ENCODE peak calls at places on chromosomes 3 and 15, in nine cellular contexts. R is MM.1S; D is activated CD4-positive, alpha-beta T cell treated with anti-CD3 and anti-CD28 coated beads for 1 hour; X is nephron progenitor cell; N is glomerular endothelial cell; J is left cardiac atrium; C is natural killer cell; P is GM12878; U is NCI-H1092 treated with DMSO at 0.1 percent for 48 hours. M is an unnamed sample.

GRCh38 chr3:35677797-35678196 is 38.5 kb downstream of the ARPP21 start:
- DNase-seq in R (no peak), D (no peak), X (no peak), N (no peak), J (no peak), C (no peak), P (no peak), U (no peak), M (no peak)

GRCh38 chr3:46378426-46378942 is 7.7 kb downstream of the CCR5 start:
- DNase-seq in R (peak), D (peak), X (peak), N (no peak), J (peak), C (peak), P (no peak), U (no peak), M (peak)

GRCh38 chr15:69032703-69033373 is 18.3 kb downstream of the NOX5 start:
- DNase-seq in R (no peak), D (no peak), X (no peak), N (no peak), J (no peak), C (no peak), P (no peak), U (no peak), M (no peak)

GRCh38 chr3:186025161-186025560 is 83.7 kb downstream of the ETV5 start:
- DNase-seq in R (no peak), D (no peak), X (no peak), N (no peak), J (no peak), C (no peak), P (no peak), U (no peak), M (no peak)

GRCh38 chr15:67857220-67857619 is 17.4 kb upstream of the RNU6-1 start:
- DNase-seq in R (no peak), D (no peak), X (no peak), N (no peak), J (no peak), C (no peak), P (no peak), U (no peak), M (no peak)

GRCh38 chr3:102006812-102007485 is 157.6 kb downstream of the NFKBIZ start:
- DNase-seq in R (no peak), D (no peak), X (no peak), N (peak), J (peak), C (no peak), P (no peak), U (peak), M (no peak)

GRCh38 chr3:188533612-188534357 is 379.8 kb downstream of the LPP start:
- DNase-seq in R (no peak), D (no peak), X (no peak), N (no peak), J (no peak), C (no peak), P (no peak), U (no peak), M (no peak)

GRCh38 chr3:108153451-108153981 is 62.7 kb upstream of the CD47 start:
- DNase-seq in R (peak), D (no peak), X (no peak), N (peak), J (no peak), C (no peak), P (no peak), U (peak), M (peak)

GRCh38 chr3:156472150-156472549 is 82.8 kb downstream of the SSR3 start:
- DNase-seq in R (peak), D (no peak), X (no peak), N (no peak), J (no peak), C (no peak), P (no peak), U (no peak), M (no peak)

GRCh38 chr15:60423540-60423939 is 25.8 kb upstream of the ANXA2 start:
- DNase-seq in R (peak), D (no peak), X (peak), N (peak), J (no peak), C (no peak), P (no peak), U (no peak), M (no peak)

GRCh38 chr3:133246119-133246518 is 153.7 kb upstream of the BFSP2 start:
- DNase-seq in R (no peak), D (no peak), X (no peak), N (no peak), J (peak), C (no peak), P (no peak), U (no peak), M (no peak)

GRCh38 chr15:85583404-85584390 is 203.3 kb downstream of the AKAP13 start:
- DNase-seq in R (no peak), D (peak), X (peak), N (no peak), J (peak), C (peak), P (peak), U (no peak), M (no peak)

GRCh38 chr3:127490271-127491023 is 100.1 kb downstream of the TPRA1 start:
- DNase-seq in R (no peak), D (no peak), X (no peak), N (no peak), J (no peak), C (no peak), P (no peak), U (no peak), M (no peak)

GRCh38 chr15:24054547-24055245 is 367.6 kb upstream of the NDN start:
- DNase-seq in R (no peak), D (no peak), X (no peak), N (no peak), J (no peak), C (no peak), P (no peak), U (no peak), M (no peak)

GRCh38 chr3:129030611-129031010 is 29.5 kb downstream of the EFCC1 start:
- DNase-seq in R (no peak), D (no peak), X (no peak), N (no peak), J (no peak), C (no peak), P (no peak), U (no peak), M (no peak)

GRCh38 chr15:69906256-69907185 is 191.2 kb downstream of the TLE3 start:
- DNase-seq in R (no peak), D (no peak), X (no peak), N (no peak), J (no peak), C (no peak), P (no peak), U (no peak), M (no peak)

GRCh38 chr3:152835311-152836102 is 576 bp downstream of the P2RY1 start:
- DNase-seq in R (peak), D (no peak), X (peak), N (no peak), J (peak), C (no peak), P (no peak), U (no peak), M (peak)

GRCh38 chr3:50448752-50449539 is 54.5 kb downstream of the CACNA2D2 start:
- DNase-seq in R (no peak), D (no peak), X (no peak), N (no peak), J (no peak), C (no peak), P (no peak), U (no peak), M (no peak)

GRCh38 chr3:111747490-111747889 is 111.6 kb upstream of the PHLDB2 start:
- DNase-seq in R (no peak), D (no peak), X (no peak), N (no peak), J (no peak), C (no peak), P (no peak), U (no peak), M (no peak)

GRCh38 chr3:45774581-45775505 is 21.5 kb downstream of the SLC6A20 start:
- DNase-seq in R (no peak), D (no peak), X (no peak), N (no peak), J (no peak), C (no peak), P (no peak), U (no peak), M (no peak)

GRCh38 chr3:12782172-12782815 is 14.2 kb upstream of the CAND2 start:
- DNase-seq in R (no peak), D (no peak), X (no peak), N (no peak), J (peak), C (no peak), P (no peak), U (no peak), M (no peak)

GRCh38 chr3:16297991-16298885 is 33.2 kb downstream of the OXNAD1 start:
- DNase-seq in R (no peak), D (no peak), X (no peak), N (no peak), J (no peak), C (no peak), P (no peak), U (no peak), M (no peak)

GRCh38 chr3:190031887-190032752 is 88.6 kb downstream of the P3H2 start:
- DNase-seq in R (no peak), D (no peak), X (no peak), N (no peak), J (no peak), C (no peak), P (no peak), U (no peak), M (no peak)

GRCh38 chr3:40576431-40576830 is 51.7 kb downstream of the ZNF621 start:
- DNase-seq in R (no peak), D (no peak), X (no peak), N (no peak), J (no peak), C (no peak), P (no peak), U (no peak), M (no peak)

GRCh38 chr15:93417156-93418077 is 328.4 kb upstream of the RGMA start:
- DNase-seq in R (no peak), D (no peak), X (no peak), N (no peak), J (peak), C (no peak), P (no peak), U (no peak), M (no peak)